ENCODE peak calls at places on chromosome 21, in seven cellular contexts. One of them, this sample, is unnamed.

GRCh38 chr21:35086357-35086756 is 37.3 kb upstream of the RUNX1 start:
- DNase-seq in GM10248: no peak
- DNase-seq in EL: peak
- DNase-seq in uterus: no peak
- DNase-seq in lower lobe of right lung: no peak
- DNase-seq in activated CD4-positive, alpha-beta T cell treated with anti-CD3 and anti-CD28 coated beads for 4 hours: no peak
- DNase-seq in HTR-8/SVneo: peak
- DNase-seq in this sample: no peak

GRCh38 chr21:44935533-44935927 is 4.3 kb upstream of the SLX9 start:
- DNase-seq in GM10248: no peak
- DNase-seq in EL: no peak
- DNase-seq in uterus: no peak
- DNase-seq in lower lobe of right lung: peak
- DNase-seq in activated CD4-positive, alpha-beta T cell treated with anti-CD3 and anti-CD28 coated beads for 4 hours: no peak
- DNase-seq in HTR-8/SVneo: no peak
- DNase-seq in this sample: no peak

GRCh38 chr21:39444406-39445145 is 1.0 kb downstream of the LCA5L start:
- DNase-seq in GM10248: no peak
- DNase-seq in EL: peak
- DNase-seq in uterus: peak
- DNase-seq in lower lobe of right lung: no peak
- DNase-seq in activated CD4-positive, alpha-beta T cell treated with anti-CD3 and anti-CD28 coated beads for 4 hours: no peak
- DNase-seq in HTR-8/SVneo: peak
- DNase-seq in this sample: no peak

GRCh38 chr21:17777321-17777720 is 41.8 kb downstream of the C21orf91 start:
- DNase-seq in GM10248: no peak
- DNase-seq in EL: no peak
- DNase-seq in uterus: no peak
- DNase-seq in lower lobe of right lung: no peak
- DNase-seq in activated CD4-positive, alpha-beta T cell treated with anti-CD3 and anti-CD28 coated beads for 4 hours: no peak
- DNase-seq in HTR-8/SVneo: peak
- DNase-seq in this sample: no peak

GRCh38 chr21:26844258-26845065 is 747 bp downstream of the ADAMTS1 start:
- DNase-seq in GM10248: no peak
- DNase-seq in EL: peak
- DNase-seq in uterus: peak
- DNase-seq in lower lobe of right lung: peak
- DNase-seq in activated CD4-positive, alpha-beta T cell treated with anti-CD3 and anti-CD28 coated beads for 4 hours: no peak
- DNase-seq in HTR-8/SVneo: peak
- DNase-seq in this sample: peak

GRCh38 chr21:17343055-17343454 is 169.8 kb upstream of the CXADR start:
- DNase-seq in GM10248: no peak
- DNase-seq in EL: peak
- DNase-seq in uterus: no peak
- DNase-seq in lower lobe of right lung: no peak
- DNase-seq in activated CD4-positive, alpha-beta T cell treated with anti-CD3 and anti-CD28 coated beads for 4 hours: no peak
- DNase-seq in HTR-8/SVneo: no peak
- DNase-seq in this sample: no peak

GRCh38 chr21:14900611-14901010 is 164.2 kb downstream of the NRIP1 start:
- DNase-seq in GM10248: no peak
- DNase-seq in EL: peak
- DNase-seq in uterus: no peak
- DNase-seq in lower lobe of right lung: no peak
- DNase-seq in activated CD4-positive, alpha-beta T cell treated with anti-CD3 and anti-CD28 coated beads for 4 hours: no peak
- DNase-seq in HTR-8/SVneo: no peak
- DNase-seq in this sample: no peak

GRCh38 chr21:45877821-45878469 is 103.6 kb upstream of the COL6A1 start:
- DNase-seq in GM10248: no peak
- DNase-seq in EL: peak
- DNase-seq in uterus: no peak
- DNase-seq in lower lobe of right lung: peak
- DNase-seq in activated CD4-positive, alpha-beta T cell treated with anti-CD3 and anti-CD28 coated beads for 4 hours: no peak
- DNase-seq in HTR-8/SVneo: no peak
- DNase-seq in this sample: no peak

GRCh38 chr21:39033878-39034589 is 149.2 kb downstream of the PSMG1 start:
- DNase-seq in GM10248: no peak
- DNase-seq in EL: no peak
- DNase-seq in uterus: no peak
- DNase-seq in lower lobe of right lung: peak
- DNase-seq in activated CD4-positive, alpha-beta T cell treated with anti-CD3 and anti-CD28 coated beads for 4 hours: no peak
- DNase-seq in HTR-8/SVneo: no peak
- DNase-seq in this sample: no peak

GRCh38 chr21:16342932-16343331 is 613.1 kb downstream of the USP25 start:
- DNase-seq in GM10248: no peak
- DNase-seq in EL: no peak
- DNase-seq in uterus: no peak
- DNase-seq in lower lobe of right lung: no peak
- DNase-seq in activated CD4-positive, alpha-beta T cell treated with anti-CD3 and anti-CD28 coated beads for 4 hours: no peak
- DNase-seq in HTR-8/SVneo: no peak
- DNase-seq in this sample: no peak

GRCh38 chr21:27631471-27631870 is 664.6 kb upstream of the ADAMTS5 start:
- DNase-seq in GM10248: no peak
- DNase-seq in EL: peak
- DNase-seq in uterus: no peak
- DNase-seq in lower lobe of right lung: no peak
- DNase-seq in activated CD4-positive, alpha-beta T cell treated with anti-CD3 and anti-CD28 coated beads for 4 hours: no peak
- DNase-seq in HTR-8/SVneo: no peak
- DNase-seq in this sample: no peak

GRCh38 chr21:25997788-25998611 is 172.6 kb downstream of the APP start:
- DNase-seq in GM10248: no peak
- DNase-seq in EL: no peak
- DNase-seq in uterus: no peak
- DNase-seq in lower lobe of right lung: no peak
- DNase-seq in activated CD4-positive, alpha-beta T cell treated with anti-CD3 and anti-CD28 coated beads for 4 hours: no peak
- DNase-seq in HTR-8/SVneo: no peak
- DNase-seq in this sample: no peak

GRCh38 chr21:41611966-41612606 is 104.1 kb upstream of the TMPRSS2 start:
- DNase-seq in GM10248: no peak
- DNase-seq in EL: no peak
- DNase-seq in uterus: no peak
- DNase-seq in lower lobe of right lung: no peak
- DNase-seq in activated CD4-positive, alpha-beta T cell treated with anti-CD3 and anti-CD28 coated beads for 4 hours: no peak
- DNase-seq in HTR-8/SVneo: no peak
- DNase-seq in this sample: no peak

GRCh38 chr21:16624468-16625102 is 888.3 kb upstream of the CXADR start:
- DNase-seq in GM10248: no peak
- DNase-seq in EL: no peak
- DNase-seq in uterus: no peak
- DNase-seq in lower lobe of right lung: no peak
- DNase-seq in activated CD4-positive, alpha-beta T cell treated with anti-CD3 and anti-CD28 coated beads for 4 hours: no peak
- DNase-seq in HTR-8/SVneo: no peak
- DNase-seq in this sample: no peak

GRCh38 chr21:37620401-37620800 is 253.8 kb downstream of the DYRK1A start:
- DNase-seq in GM10248: no peak
- DNase-seq in EL: no peak
- DNase-seq in uterus: no peak
- DNase-seq in lower lobe of right lung: no peak
- DNase-seq in activated CD4-positive, alpha-beta T cell treated with anti-CD3 and anti-CD28 coated beads for 4 hours: no peak
- DNase-seq in HTR-8/SVneo: no peak
- DNase-seq in this sample: no peak

GRCh38 chr21:43211085-43212071 is 42.6 kb downstream of the CRYAA start:
- DNase-seq in GM10248: no peak
- DNase-seq in EL: no peak
- DNase-seq in uterus: no peak
- DNase-seq in lower lobe of right lung: peak
- DNase-seq in activated CD4-positive, alpha-beta T cell treated with anti-CD3 and anti-CD28 coated beads for 4 hours: no peak
- DNase-seq in HTR-8/SVneo: no peak
- DNase-seq in this sample: no peak

GRCh38 chr21:36856643-36857042 is 109.8 kb downstream of the HLCS start:
- DNase-seq in GM10248: no peak
- DNase-seq in EL: no peak
- DNase-seq in uterus: no peak
- DNase-seq in lower lobe of right lung: no peak
- DNase-seq in activated CD4-positive, alpha-beta T cell treated with anti-CD3 and anti-CD28 coated beads for 4 hours: no peak
- DNase-seq in HTR-8/SVneo: no peak
- DNase-seq in this sample: no peak

GRCh38 chr21:41817228-41817627 is 50.4 kb upstream of the RIPK4 start:
- DNase-seq in GM10248: peak
- DNase-seq in EL: peak
- DNase-seq in uterus: no peak
- DNase-seq in lower lobe of right lung: no peak
- DNase-seq in activated CD4-positive, alpha-beta T cell treated with anti-CD3 and anti-CD28 coated beads for 4 hours: peak
- DNase-seq in HTR-8/SVneo: peak
- DNase-seq in this sample: peak

GRCh38 chr21:37060296-37060695 is 12.6 kb downstream of the PIGP start:
- DNase-seq in GM10248: no peak
- DNase-seq in EL: peak
- DNase-seq in uterus: no peak
- DNase-seq in lower lobe of right lung: no peak
- DNase-seq in activated CD4-positive, alpha-beta T cell treated with anti-CD3 and anti-CD28 coated beads for 4 hours: no peak
- DNase-seq in HTR-8/SVneo: peak
- DNase-seq in this sample: peak

GRCh38 chr21:42424848-42425602 is 21.3 kb downstream of the UBASH3A start:
- DNase-seq in GM10248: no peak
- DNase-seq in EL: no peak
- DNase-seq in uterus: no peak
- DNase-seq in lower lobe of right lung: peak
- DNase-seq in activated CD4-positive, alpha-beta T cell treated with anti-CD3 and anti-CD28 coated beads for 4 hours: peak
- DNase-seq in HTR-8/SVneo: no peak
- DNase-seq in this sample: no peak

GRCh38 chr21:40512590-40512989 is 334.4 kb downstream of the DSCAM start:
- DNase-seq in GM10248: no peak
- DNase-seq in EL: no peak
- DNase-seq in uterus: no peak
- DNase-seq in lower lobe of right lung: no peak
- DNase-seq in activated CD4-positive, alpha-beta T cell treated with anti-CD3 and anti-CD28 coated beads for 4 hours: no peak
- DNase-seq in HTR-8/SVneo: no peak
- DNase-seq in this sample: no peak

GRCh38 chr21:31873696-31874599 is 1.1 kb downstream of the HUNK start:
- DNase-seq in GM10248: peak
- DNase-seq in EL: peak
- DNase-seq in uterus: peak
- DNase-seq in lower lobe of right lung: peak
- DNase-seq in activated CD4-positive, alpha-beta T cell treated with anti-CD3 and anti-CD28 coated beads for 4 hours: no peak
- DNase-seq in HTR-8/SVneo: no peak
- DNase-seq in this sample: peak